ENCODE peak calls at places on chromosomes 16 and 17, in six cellular contexts. V is IMR-90, C is H1, W is neuronal stem cell, D is mesenchymal stem cell, N is trophoblast cell. M is an unnamed sample.

GRCh38 chr17:41301916-41302901 is at the start of gene KRTAP29-1:
- DNase-seq in W (no peak), D (no peak), C (no peak), N (no peak), V (no peak), M (no peak)

GRCh38 chr16:54411555-54411954 is 125.0 kb upstream of the IRX3 start:
- DNase-seq in D (no peak), W (no peak), C (no peak), N (no peak), V (no peak), M (peak)

GRCh38 chr16:77896357-77896972 is 108.1 kb downstream of the VAT1L start:
- DNase-seq in C (no peak), V (no peak), D (peak), W (no peak), N (no peak), M (no peak)

GRCh38 chr16:86016201-86016965 is 117.4 kb downstream of the IRF8 start:
- DNase-seq in D (peak), W (peak), C (peak), N (peak), V (peak), M (peak)

GRCh38 chr16:5069854-5070253 is 1.8 kb upstream of the ALG1 start:
- DNase-seq in N (no peak), V (no peak), W (no peak), D (no peak), C (no peak), M (no peak)

GRCh38 chr17:21286066-21286770 is 1.7 kb downstream of the MAP2K3 start:
- DNase-seq in C (no peak), V (peak), D (peak), W (no peak), N (peak), M (no peak)

GRCh38 chr17:10033449-10033848 is 128.4 kb upstream of the RCVRN start:
- DNase-seq in V (no peak), D (no peak), C (no peak), W (no peak), N (no peak), M (no peak)

GRCh38 chr17:4485676-4486646 is 12.7 kb upstream of the SPNS2 start:
- DNase-seq in C (no peak), D (no peak), V (no peak), N (peak), W (no peak), M (no peak)

GRCh38 chr16:89722392-89723278 is 1.3 kb downstream of the ZNF276 start:
- DNase-seq in D (no peak), V (peak), C (peak), W (no peak), N (no peak), M (no peak)

GRCh38 chr17:57442401-57442823 is 186.1 kb downstream of the MSI2 start:
- DNase-seq in W (no peak), C (no peak), D (peak), N (no peak), V (peak), M (no peak)

GRCh38 chr17:81337449-81337848 is 42.3 kb upstream of the SLC38A10 start:
- DNase-seq in D (no peak), N (no peak), V (no peak), C (peak), W (no peak), M (peak)

GRCh38 chr16:66569827-66570405 is 3.7 kb downstream of the CMTM1 start:
- DNase-seq in V (peak), D (peak), C (no peak), W (no peak), N (peak), M (no peak)

GRCh38 chr16:19777061-19777460 is 59.0 kb downstream of the IQCK start:
- DNase-seq in W (no peak), C (no peak), V (no peak), N (no peak), D (no peak), M (no peak)

GRCh38 chr16:31202402-31203385 is at the start of gene PYCARD:
- DNase-seq in D (peak), N (peak), W (no peak), V (peak), C (peak), M (peak)

GRCh38 chr16:87469186-87469585 is 23.6 kb downstream of the ZCCHC14 start:
- DNase-seq in C (no peak), N (no peak), V (no peak), D (no peak), W (no peak), M (no peak)

GRCh38 chr17:876272-876671 is 94.1 kb downstream of the MRM3 start:
- DNase-seq in C (no peak), N (no peak), W (no peak), V (no peak), D (no peak), M (no peak)

GRCh38 chr16:1108299-1109252 is 12.5 kb upstream of the C1QTNF8 start:
- DNase-seq in V (peak), N (no peak), W (no peak), C (no peak), D (no peak), M (no peak)

GRCh38 chr17:12688382-12688781 is 22.7 kb downstream of the MYOCD start:
- DNase-seq in V (no peak), W (no peak), D (no peak), C (no peak), N (no peak), M (no peak)

GRCh38 chr17:17171991-17172939 is 33.9 kb downstream of the PLD6 start:
- DNase-seq in V (no peak), W (no peak), C (no peak), N (no peak), D (no peak), M (peak)

GRCh38 chr17:76727745-76728456 is 1.3 kb downstream of the METTL23 start:
- DNase-seq in N (peak), C (no peak), W (no peak), V (no peak), D (peak), M (no peak)

GRCh38 chr17:73592531-73592961 is 51.7 kb downstream of the SDK2 start:
- DNase-seq in N (no peak), C (no peak), D (no peak), V (no peak), W (no peak), M (no peak)

GRCh38 chr17:41556931-41557330 is 14.9 kb downstream of the KRT9 start:
- DNase-seq in W (no peak), V (no peak), D (no peak), N (no peak), C (no peak), M (no peak)

GRCh38 chr16:27378871-27379580 is 22.9 kb upstream of the IL21R start:
- DNase-seq in V (peak), C (no peak), D (no peak), W (no peak), N (no peak), M (no peak)

GRCh38 chr16:12573730-12574383 is 229.8 kb downstream of the CPPED1 start:
- DNase-seq in N (peak), D (peak), W (peak), V (no peak), C (peak), M (peak)

GRCh38 chr16:88724855-88725555 is 18.7 kb downstream of the CTU2 start:
- DNase-seq in C (no peak), D (no peak), N (no peak), W (no peak), V (no peak), M (no peak)

GRCh38 chr16:89187337-89188063 is 12.8 kb downstream of the SLC22A31 start:
- DNase-seq in N (peak), D (peak), C (peak), W (no peak), V (no peak), M (no peak)

GRCh38 chr16:10886739-10887269 is 9.8 kb downstream of the CIITA start:
- DNase-seq in D (no peak), N (no peak), W (no peak), C (no peak), V (no peak), M (no peak)

GRCh38 chr17:33137411-33137810 is 145.8 kb downstream of the SPACA3 start:
- DNase-seq in D (no peak), V (no peak), W (no peak), N (no peak), C (no peak), M (no peak)

GRCh38 chr16:12089492-12090161 is 113.1 kb downstream of the SNX29 start:
- DNase-seq in V (peak), C (peak), W (no peak), D (peak), N (no peak), M (peak)

GRCh38 chr16:51637744-51638100 is 486.7 kb upstream of the SALL1 start:
- DNase-seq in V (no peak), D (peak), C (no peak), W (no peak), N (no peak), M (no peak)

GRCh38 chr17:45425125-45425983 is 7.3 kb downstream of the ARHGAP27 start:
- DNase-seq in V (peak), W (no peak), D (peak), C (peak), N (peak), M (peak)

GRCh38 chr17:32903774-32904673 is 23.9 kb upstream of the TMEM98 start:
- DNase-seq in D (no peak), C (no peak), N (no peak), V (no peak), W (no peak), M (no peak)

GRCh38 chr16:49547448-49547847 is 173.8 kb downstream of the C16orf78 start:
- DNase-seq in N (no peak), C (no peak), D (no peak), V (no peak), W (no peak), M (no peak)

GRCh38 chr16:23505942-23506605 is 4.2 kb downstream of the GGA2 start:
- DNase-seq in N (no peak), W (no peak), D (peak), V (no peak), C (no peak), M (no peak)

GRCh38 chr16:49158029-49158642 is 123.5 kb downstream of the CBLN1 start:
- DNase-seq in V (peak), W (peak), D (peak), C (peak), N (peak), M (peak)

GRCh38 chr17:31663576-31663975 is 195.5 kb downstream of the COPRS start:
- DNase-seq in W (no peak), N (no peak), V (peak), D (peak), C (no peak), M (no peak)

GRCh38 chr16:83878838-83879237 is 20.1 kb upstream of the MLYCD start:
- DNase-seq in D (peak), C (no peak), V (peak), W (no peak), N (peak), M (no peak)

GRCh38 chr17:71188811-71189492 is 931.9 kb upstream of the SOX9 start:
- DNase-seq in W (no peak), C (no peak), V (peak), N (peak), D (peak), M (no peak)

GRCh38 chr17:2122641-2123302 is 67.9 kb downstream of the HIC1 start:
- DNase-seq in N (peak), W (no peak), C (no peak), D (peak), V (peak), M (no peak)

GRCh38 chr16:89146211-89147005 is 25.1 kb upstream of the CDH15 start:
- DNase-seq in D (no peak), V (no peak), N (no peak), W (no peak), C (no peak), M (no peak)

GRCh38 chr17:63621684-63622570 is at the start of gene MAP3K3:
- DNase-seq in W (peak), D (peak), C (peak), V (peak), N (peak), M (peak)
- H2BK5ac ChIP-seq in W (peak), D (peak), C (peak), V (peak), N (peak), M (no peak)

GRCh38 chr16:81786868-81787267 is 7.8 kb downstream of the PLCG2 start:
- DNase-seq in D (no peak), W (no peak), C (no peak), V (no peak), N (no peak), M (no peak)

GRCh38 chr16:81792828-81793227 is 13.7 kb downstream of the PLCG2 start:
- DNase-seq in N (no peak), W (no peak), V (no peak), C (no peak), D (no peak), M (no peak)

GRCh38 chr16:81787659-81788058 is 8.6 kb downstream of the PLCG2 start:
- DNase-seq in W (no peak), C (no peak), N (no peak), D (no peak), V (no peak), M (no peak)

GRCh38 chr16:81790772-81791171 is 11.7 kb downstream of the PLCG2 start:
- DNase-seq in C (no peak), W (no peak), N (no peak), D (peak), V (no peak), M (no peak)

DNA sequence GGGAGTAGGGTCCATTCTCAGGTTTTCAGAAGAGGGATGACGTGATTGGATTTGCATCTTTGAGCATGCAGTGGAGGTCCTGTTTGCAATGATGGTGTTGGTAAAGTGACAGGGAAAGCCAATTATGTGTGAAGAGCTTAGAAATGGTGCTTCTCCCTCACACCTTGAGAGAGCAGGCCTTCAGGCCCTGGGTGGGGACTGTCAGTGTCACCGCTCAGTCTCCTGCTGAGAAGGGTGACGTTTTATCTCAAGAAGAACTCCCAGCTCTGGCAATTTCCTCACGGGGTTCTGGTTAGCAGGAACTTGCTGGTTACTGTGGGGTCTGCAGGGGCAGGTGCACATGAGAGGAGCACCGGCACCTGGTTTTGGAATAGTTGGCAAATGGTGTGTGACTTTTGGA is 11.2 kb downstream of the PLCG2 start:
- DNase-seq in V (no peak), D (no peak), C (no peak), W (no peak), N (no peak), M (no peak)
- H2AFZ ChIP-seq in V (no peak), D (no peak), C (no peak), W (no peak), N (no peak), M (no peak)

GRCh38 chr16:81035398-81035974 is at the start of gene ATMIN:
- DNase-seq in C (peak), W (peak), N (peak), V (peak), D (peak), M (peak)
- H4K8ac ChIP-seq in C (peak), W (no peak), N (peak), V (no peak), D (peak), M (no peak)

GRCh38 chr17:82751171-82751570 is 694 bp upstream of the TBCD start:
- DNase-seq in W (no peak), D (no peak), C (peak), V (no peak), N (peak), M (no peak)

GRCh38 chr17:82750241-82750905 is 1.5 kb upstream of the TBCD start:
- DNase-seq in C (peak), V (no peak), W (no peak), N (no peak), D (no peak), M (peak)

GRCh38 chr17:82753201-82753464 is 1.3 kb downstream of the TBCD start:
- DNase-seq in N (no peak), D (no peak), C (no peak), V (no peak), W (no peak), M (no peak)

GRCh38 chr17:82752371-82753200 is 721 bp downstream of the TBCD start:
- DNase-seq in C (no peak), V (no peak), D (peak), N (no peak), W (no peak), M (no peak)

DNA sequence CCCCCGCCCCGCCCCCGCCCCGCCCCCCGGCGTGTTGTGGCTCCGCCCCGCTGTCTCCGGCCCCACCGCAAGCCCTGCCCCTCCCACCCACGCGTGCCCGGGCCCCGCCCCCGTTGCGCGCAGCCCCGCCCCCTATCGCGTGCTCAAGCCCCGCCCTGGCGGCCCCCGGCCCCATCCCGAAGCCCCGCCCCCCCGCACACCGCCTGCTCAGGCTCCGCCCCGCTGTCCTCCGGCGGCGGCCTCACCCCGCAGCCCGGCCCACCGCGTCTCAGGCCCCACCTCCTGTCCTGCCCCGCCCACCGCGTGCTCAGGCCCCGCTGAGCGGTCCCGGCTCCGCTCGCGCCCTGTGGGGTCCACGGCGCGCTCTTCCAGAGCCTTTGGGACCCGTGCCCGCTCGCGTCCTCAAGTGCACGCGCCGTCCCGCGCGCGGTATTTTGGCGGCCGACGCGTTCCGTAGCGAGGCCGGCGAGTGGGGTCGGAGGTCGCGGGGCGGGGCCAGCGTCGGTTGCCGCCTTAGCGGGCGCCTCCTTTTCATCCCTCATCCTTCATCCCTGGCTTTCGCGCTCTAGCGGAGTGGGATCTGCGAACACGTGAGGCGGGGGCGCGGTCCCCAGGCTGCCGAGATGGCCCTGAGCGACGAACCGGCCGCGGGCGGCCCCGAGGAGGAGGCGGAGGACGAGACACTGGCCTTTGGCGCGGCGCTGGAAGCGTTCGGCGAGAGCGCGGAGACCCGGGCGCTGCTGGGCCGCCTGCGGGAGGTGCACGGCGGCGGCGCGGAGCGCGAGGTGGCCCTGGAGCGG is at the start of gene TBCD:
- DNase-seq in N (peak), C (peak), W (peak), D (peak), V (peak), M (peak)
- H2BK5ac ChIP-seq in N (peak), C (peak), W (peak), D (peak), V (peak), M (no peak)

M was measured in H9.